ENCODE peak calls at places on chromosome 16, in six cellular contexts. K is A549, S is endothelial cell of umbilical vein, D is GM12878, Y is K562, P is HepG2. X is an unnamed sample.

GRCh38 chr16:81544261-81544660 is 99.7 kb downstream of the CMIP start:
- DNase-seq in K (no peak), S (peak; percentile 62), D (no peak), Y (no peak), P (no peak), X (peak; percentile 76)

GRCh38 chr16:56606688-56607618 is 1.4 kb upstream of the MT2A start:
- DNase-seq in K (peak; percentile 91), S (peak; percentile 96), D (no peak), Y (no peak), P (peak; percentile 97), X (peak; percentile 46)

GRCh38 chr16:22419908-22420307 is 45.5 kb upstream of the CDR2 start:
- DNase-seq in K (no peak), S (no peak), D (no peak), Y (no peak), P (no peak), X (no peak)

GRCh38 chr16:23174622-23175021 is 7.9 kb upstream of the SCNN1G start:
- DNase-seq in K (no peak), S (peak; percentile 11), D (no peak), Y (no peak), P (no peak), X (peak; percentile 17)

GRCh38 chr16:81466351-81466960 is 21.8 kb downstream of the CMIP start:
- DNase-seq in K (no peak), S (no peak), D (no peak), Y (no peak), P (no peak), X (peak; percentile 43)

GRCh38 chr16:17846030-17846429 is 375.3 kb upstream of the XYLT1 start:
- DNase-seq in K (no peak), S (no peak), D (no peak), Y (no peak), P (no peak), X (no peak)

GRCh38 chr16:17467923-17468540 is 2.7 kb downstream of the XYLT1 start:
- DNase-seq in K (peak; percentile 29), S (no peak), D (no peak), Y (peak; percentile 32), P (peak; percentile 33), X (peak; percentile 76)

GRCh38 chr16:15509593-15510520 is 75.5 kb downstream of the BMERB1 start:
- DNase-seq in K (peak; percentile 43), S (no peak), D (no peak), Y (no peak), P (no peak), X (peak; percentile 98)

GRCh38 chr16:75535901-75536300 is at the start of gene CHST5:
- DNase-seq in K (no peak), S (no peak), D (no peak), Y (no peak), P (no peak), X (no peak)

GRCh38 chr16:578870-579405 is 9.2 kb downstream of the PIGQ start:
- DNase-seq in K (peak; percentile 84), S (peak; percentile 76), D (no peak), Y (peak; percentile 94), P (peak; percentile 60), X (peak; percentile 84)

GRCh38 chr16:81624718-81625543 is 154.2 kb upstream of the PLCG2 start:
- DNase-seq in K (no peak), S (peak; percentile 86), D (no peak), Y (peak; percentile 94), P (peak; percentile 88), X (peak; percentile 83)

GRCh38 chr16:67860589-67861398 is 12.1 kb upstream of the EDC4 start:
- DNase-seq in K (peak; percentile 44), S (no peak), D (no peak), Y (peak; percentile 41), P (no peak), X (no peak)

GRCh38 chr16:79882292-79882995 is 281.9 kb upstream of the MAF start:
- DNase-seq in K (no peak), S (no peak), D (no peak), Y (no peak), P (no peak), X (no peak)

GRCh38 chr16:61813339-61813738 is 222.9 kb downstream of the CDH8 start:
- DNase-seq in K (no peak), S (no peak), D (no peak), Y (no peak), P (no peak), X (no peak)

GRCh38 chr16:77399066-77399465 is 35.8 kb downstream of the ADAMTS18 start:
- DNase-seq in K (no peak), S (no peak), D (no peak), Y (no peak), P (no peak), X (no peak)

GRCh38 chr16:84367750-84368320 is 503 bp upstream of the ATP2C2 start:
- DNase-seq in K (no peak), S (no peak), D (no peak), Y (no peak), P (no peak), X (no peak)

GRCh38 chr16:53912155-53912554 is 208.2 kb downstream of the FTO start:
- DNase-seq in K (no peak), S (no peak), D (peak; percentile 2), Y (no peak), P (no peak), X (no peak)

GRCh38 chr16:56807011-56807675 is 57.9 kb upstream of the SLC12A3 start:
- DNase-seq in K (peak; percentile 62), S (peak; percentile 81), D (no peak), Y (no peak), P (peak; percentile 42), X (no peak)

GRCh38 chr16:84341533-84342295 is 26.6 kb upstream of the ATP2C2 start:
- DNase-seq in K (no peak), S (no peak), D (no peak), Y (no peak), P (no peak), X (no peak)

GRCh38 chr16:13919330-13919682 is 648 bp upstream of the ERCC4 start:
- DNase-seq in K (no peak), S (no peak), D (no peak), Y (peak; percentile 57), P (peak; percentile 70), X (no peak)

GRCh38 chr16:13923703-13924298 is 3.8 kb downstream of the ERCC4 start:
- DNase-seq in K (peak; percentile 68), S (peak; percentile 67), D (peak; percentile 20), Y (peak; percentile 46), P (peak; percentile 62), X (peak; percentile 70)

GRCh38 chr16:13920510-13920818 is 510 bp downstream of the ERCC4 start:
- DNase-seq in K (no peak), S (no peak), D (no peak), Y (no peak), P (no peak), X (no peak)

GRCh38 chr16:13921328-13921727 is 1.4 kb downstream of the ERCC4 start:
- DNase-seq in K (no peak), S (no peak), D (no peak), Y (no peak), P (no peak), X (no peak)

DNA sequence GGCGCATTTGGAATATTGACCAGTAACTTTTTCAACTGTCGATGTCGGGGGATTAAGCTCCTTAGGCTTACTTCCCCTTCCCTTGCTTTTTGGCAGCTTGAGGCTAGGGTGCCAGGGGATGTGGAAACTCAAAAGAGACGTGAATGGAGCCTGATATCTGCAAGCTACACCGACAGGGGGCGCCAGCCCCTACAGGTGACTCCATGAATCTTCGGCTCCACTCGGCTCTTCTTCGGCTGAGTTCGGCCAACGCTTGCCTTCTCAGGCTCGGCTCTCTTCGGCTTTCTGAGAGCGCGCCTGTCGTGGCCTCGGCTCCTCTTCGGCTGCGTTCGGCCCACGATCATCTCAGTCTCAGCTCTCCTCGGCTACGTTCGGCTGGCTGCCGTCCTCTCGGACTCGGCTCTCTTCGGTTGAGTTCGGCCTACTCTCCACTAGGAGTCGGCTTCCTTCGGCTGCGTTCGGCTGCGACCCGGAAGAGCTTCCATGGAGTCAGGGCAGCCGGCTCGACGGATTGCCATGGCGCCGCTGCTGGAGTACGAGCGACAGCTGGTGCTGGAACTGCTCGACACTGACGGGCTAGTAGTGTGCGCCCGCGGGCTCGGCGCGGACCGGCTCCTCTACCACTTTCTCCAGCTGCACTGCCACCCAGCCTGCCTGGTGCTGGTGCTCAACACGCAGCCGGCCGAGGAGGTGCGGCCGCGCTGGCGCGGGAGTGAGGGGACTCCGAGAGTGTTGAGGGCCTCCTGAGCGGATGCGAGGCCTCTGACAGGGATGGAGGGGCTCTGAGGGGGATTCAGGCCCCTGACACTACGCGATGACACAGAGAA is at the start of gene ERCC4:
- DNase-seq in K (peak; percentile 99), S (peak; percentile 100), D (peak; percentile 96), Y (peak; percentile 98), P (peak; percentile 100), X (peak; percentile 98)
- TF ChIP-seq POLR2A in K (peak; percentile 93), S (peak; percentile 83), D (peak; percentile 97), Y (peak; percentile 91), P (peak; percentile 97), X (peak; percentile 52)

GRCh38 chr16:19431636-19432340 is 14.1 kb downstream of the TMC5 start:
- DNase-seq in K (no peak), S (no peak), D (no peak), Y (no peak), P (no peak), X (no peak)

GRCh38 chr16:19429271-19429670 is 11.6 kb downstream of the TMC5 start:
- DNase-seq in K (peak; percentile 44), S (no peak), D (no peak), Y (no peak), P (no peak), X (no peak)

GRCh38 chr16:19430345-19430744 is 12.7 kb downstream of the TMC5 start:
- DNase-seq in K (no peak), S (no peak), D (no peak), Y (no peak), P (no peak), X (no peak)

GRCh38 chr16:19434584-19434983 is 16.9 kb downstream of the TMC5 start:
- DNase-seq in K (no peak), S (no peak), D (no peak), Y (no peak), P (no peak), X (no peak)

GRCh38 chr16:19432429-19432828 is 14.7 kb downstream of the TMC5 start:
- DNase-seq in K (peak; percentile 90), S (no peak), D (no peak), Y (peak; percentile 18), P (peak; percentile 71), X (peak; percentile 5)
- TF ChIP-seq MYC in K (no peak), S (no peak), D (no peak), Y (no peak), P (no peak), X (no peak)

DNA sequence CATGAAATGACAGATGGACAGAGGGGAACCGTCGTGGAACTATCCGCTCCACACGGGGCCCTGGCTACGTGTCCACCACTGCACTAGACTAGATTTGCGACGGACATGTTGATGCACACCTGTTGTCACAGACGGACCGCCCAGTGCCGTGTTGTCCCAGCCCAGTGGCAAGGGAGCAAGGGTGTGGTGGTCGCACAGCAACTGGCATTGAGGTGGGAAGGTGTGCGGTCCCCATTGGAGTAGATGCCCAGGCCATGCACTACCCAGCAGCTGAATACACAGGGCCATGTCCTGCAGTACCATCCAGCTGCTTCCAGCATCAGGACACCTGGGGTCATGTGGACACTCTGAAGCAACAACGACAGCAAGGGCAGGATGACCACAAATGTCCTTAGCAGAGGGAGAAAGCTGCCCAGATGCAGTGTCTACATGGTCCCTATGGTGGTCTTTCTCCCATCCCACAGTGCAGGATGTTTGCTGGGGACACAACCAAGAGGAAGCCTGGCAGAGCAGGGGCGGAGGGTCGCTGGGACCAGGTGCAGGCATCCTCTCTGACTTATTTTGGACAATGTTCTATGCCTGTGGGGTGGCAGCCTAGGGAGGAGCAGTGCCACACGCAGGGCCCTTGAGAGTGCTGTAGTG is 8.8 kb downstream of the FOXF1 start:
- DNase-seq in K (no peak), S (no peak), D (no peak), Y (no peak), P (no peak), X (no peak)
- H3K4me3 ChIP-seq in K (no peak overlapping the region), S (no peak overlapping the region), D (no peak overlapping the region), Y (no peak overlapping the region), P (no peak overlapping the region), X (no peak overlapping the region)

GRCh38 chr16:87950765-87951549 is at the start of gene BANP:
- DNase-seq in K (peak; percentile 100), S (peak; percentile 98), D (peak; percentile 97), Y (peak; percentile 99), P (peak; percentile 99), X (peak; percentile 100)
- TF ChIP-seq POLR2A in K (peak; percentile 74), S (no peak), D (peak; percentile 62), Y (peak; percentile 70), P (peak; percentile 75), X (no peak)